ENCODE peak calls at places on chromosomes 4 and X, in eight cellular contexts. One of them, this sample, is unnamed.

GRCh38 chr4:122854860-122855259 is 28.2 kb downstream of the FGF2 start:
- DNase-seq in CD8-positive, alpha-beta T cell: no peak
- DNase-seq in astrocyte of the spinal cord: no peak
- DNase-seq in left ventricle myocardium inferior: no peak
- DNase-seq in tibial nerve: no peak
- DNase-seq in RWPE2: no peak
- DNase-seq in AG10803: peak
- DNase-seq in fibroblast of lung: no peak
- DNase-seq in this sample: no peak

GRCh38 chrX:107197306-107197705 is 8.9 kb downstream of the NUP62CL start:
- DNase-seq in CD8-positive, alpha-beta T cell: no peak
- DNase-seq in astrocyte of the spinal cord: no peak
- DNase-seq in left ventricle myocardium inferior: no peak
- DNase-seq in tibial nerve: no peak
- DNase-seq in RWPE2: no peak
- DNase-seq in AG10803: no peak
- DNase-seq in fibroblast of lung: no peak
- DNase-seq in this sample: no peak

GRCh38 chr4:110196871-110197420 is 1.5 kb downstream of the ELOVL6 start:
- DNase-seq in CD8-positive, alpha-beta T cell: no peak
- DNase-seq in astrocyte of the spinal cord: peak
- DNase-seq in left ventricle myocardium inferior: no peak
- DNase-seq in tibial nerve: peak
- DNase-seq in RWPE2: peak
- DNase-seq in AG10803: peak
- DNase-seq in fibroblast of lung: peak
- DNase-seq in this sample: peak

GRCh38 chrX:119871245-119871598 is 311 bp downstream of the RNF113A start:
- DNase-seq in CD8-positive, alpha-beta T cell: no peak
- DNase-seq in astrocyte of the spinal cord: peak
- DNase-seq in left ventricle myocardium inferior: no peak
- DNase-seq in tibial nerve: no peak
- DNase-seq in RWPE2: no peak
- DNase-seq in AG10803: no peak
- DNase-seq in fibroblast of lung: peak
- DNase-seq in this sample: no peak

GRCh38 chr4:132513491-132513890 is 635.6 kb upstream of the PCDH10 start:
- DNase-seq in CD8-positive, alpha-beta T cell: no peak
- DNase-seq in astrocyte of the spinal cord: no peak
- DNase-seq in left ventricle myocardium inferior: no peak
- DNase-seq in tibial nerve: no peak
- DNase-seq in RWPE2: no peak
- DNase-seq in AG10803: no peak
- DNase-seq in fibroblast of lung: peak
- DNase-seq in this sample: no peak

GRCh38 chr4:82898322-82899243 is 2.0 kb upstream of the THAP9 start:
- DNase-seq in CD8-positive, alpha-beta T cell: no peak
- DNase-seq in astrocyte of the spinal cord: peak
- DNase-seq in left ventricle myocardium inferior: no peak
- DNase-seq in tibial nerve: no peak
- DNase-seq in RWPE2: no peak
- DNase-seq in AG10803: peak
- DNase-seq in fibroblast of lung: peak
- DNase-seq in this sample: peak

GRCh38 chrX:154378059-154378798 is 866 bp upstream of the EMD start:
- DNase-seq in CD8-positive, alpha-beta T cell: peak
- DNase-seq in astrocyte of the spinal cord: peak
- DNase-seq in left ventricle myocardium inferior: peak
- DNase-seq in tibial nerve: no peak
- DNase-seq in RWPE2: no peak
- DNase-seq in AG10803: peak
- DNase-seq in fibroblast of lung: no peak
- DNase-seq in this sample: peak

GRCh38 chr4:108693819-108694218 is 43.4 kb downstream of the OSTC start:
- DNase-seq in CD8-positive, alpha-beta T cell: no peak
- DNase-seq in astrocyte of the spinal cord: no peak
- DNase-seq in left ventricle myocardium inferior: no peak
- DNase-seq in tibial nerve: no peak
- DNase-seq in RWPE2: no peak
- DNase-seq in AG10803: peak
- DNase-seq in fibroblast of lung: peak
- DNase-seq in this sample: no peak

GRCh38 chr4:95124906-95125504 is 367.2 kb downstream of the BMPR1B start:
- DNase-seq in CD8-positive, alpha-beta T cell: no peak
- DNase-seq in astrocyte of the spinal cord: peak
- DNase-seq in left ventricle myocardium inferior: no peak
- DNase-seq in tibial nerve: no peak
- DNase-seq in RWPE2: no peak
- DNase-seq in AG10803: peak
- DNase-seq in fibroblast of lung: peak
- DNase-seq in this sample: peak

GRCh38 chrX:112849010-112849409 is 8.4 kb upstream of the AMOT start:
- DNase-seq in CD8-positive, alpha-beta T cell: no peak
- DNase-seq in astrocyte of the spinal cord: no peak
- DNase-seq in left ventricle myocardium inferior: no peak
- DNase-seq in tibial nerve: no peak
- DNase-seq in RWPE2: no peak
- DNase-seq in AG10803: peak
- DNase-seq in fibroblast of lung: no peak
- DNase-seq in this sample: peak

GRCh38 chr4:110620352-110621327 is 2.2 kb downstream of the PITX2 start:
- DNase-seq in CD8-positive, alpha-beta T cell: no peak
- DNase-seq in astrocyte of the spinal cord: no peak
- DNase-seq in left ventricle myocardium inferior: no peak
- DNase-seq in tibial nerve: no peak
- DNase-seq in RWPE2: peak
- DNase-seq in AG10803: no peak
- DNase-seq in fibroblast of lung: peak
- DNase-seq in this sample: no peak

GRCh38 chrX:37746268-37746931 is 33.5 kb upstream of the CYBB start:
- DNase-seq in CD8-positive, alpha-beta T cell: no peak
- DNase-seq in astrocyte of the spinal cord: peak
- DNase-seq in left ventricle myocardium inferior: no peak
- DNase-seq in tibial nerve: no peak
- DNase-seq in RWPE2: no peak
- DNase-seq in AG10803: no peak
- DNase-seq in fibroblast of lung: peak
- DNase-seq in this sample: no peak

GRCh38 chrX:45322820-45323219 is 122.1 kb upstream of the DIPK2B start:
- DNase-seq in CD8-positive, alpha-beta T cell: no peak
- DNase-seq in astrocyte of the spinal cord: peak
- DNase-seq in left ventricle myocardium inferior: no peak
- DNase-seq in tibial nerve: no peak
- DNase-seq in RWPE2: no peak
- DNase-seq in AG10803: peak
- DNase-seq in fibroblast of lung: peak
- DNase-seq in this sample: peak

GRCh38 chr4:102687373-102687981 is 73.3 kb downstream of the MANBA start:
- DNase-seq in CD8-positive, alpha-beta T cell: no peak
- DNase-seq in astrocyte of the spinal cord: peak
- DNase-seq in left ventricle myocardium inferior: no peak
- DNase-seq in tibial nerve: no peak
- DNase-seq in RWPE2: no peak
- DNase-seq in AG10803: peak
- DNase-seq in fibroblast of lung: peak
- DNase-seq in this sample: peak

GRCh38 chr4:110681381-110681780 is 58.5 kb upstream of the PITX2 start:
- DNase-seq in CD8-positive, alpha-beta T cell: no peak
- DNase-seq in astrocyte of the spinal cord: no peak
- DNase-seq in left ventricle myocardium inferior: no peak
- DNase-seq in tibial nerve: no peak
- DNase-seq in RWPE2: no peak
- DNase-seq in AG10803: peak
- DNase-seq in fibroblast of lung: no peak
- DNase-seq in this sample: peak

GRCh38 chrX:143500751-143501150 is 16.5 kb downstream of the SPANXN3 start:
- DNase-seq in CD8-positive, alpha-beta T cell: no peak
- DNase-seq in astrocyte of the spinal cord: no peak
- DNase-seq in left ventricle myocardium inferior: no peak
- DNase-seq in tibial nerve: no peak
- DNase-seq in RWPE2: no peak
- DNase-seq in AG10803: no peak
- DNase-seq in fibroblast of lung: no peak
- DNase-seq in this sample: no peak

GRCh38 chr4:130359537-130359936 is 1263.6 kb downstream of the C4orf33 start:
- DNase-seq in CD8-positive, alpha-beta T cell: no peak
- DNase-seq in astrocyte of the spinal cord: peak
- DNase-seq in left ventricle myocardium inferior: no peak
- DNase-seq in tibial nerve: no peak
- DNase-seq in RWPE2: no peak
- DNase-seq in AG10803: peak
- DNase-seq in fibroblast of lung: peak
- DNase-seq in this sample: peak
- TF ChIP-seq CTCF in CD8-positive, alpha-beta T cell: no peak
- TF ChIP-seq CTCF in astrocyte of the spinal cord: peak
- TF ChIP-seq CTCF in left ventricle myocardium inferior: no peak
- TF ChIP-seq CTCF in tibial nerve: no peak
- TF ChIP-seq CTCF in RWPE2: peak
- TF ChIP-seq CTCF in AG10803: peak
- TF ChIP-seq CTCF in fibroblast of lung: peak
- TF ChIP-seq CTCF in this sample: peak

GRCh38 chr4:24794916-24795665 is at the start of gene SOD3:
- DNase-seq in CD8-positive, alpha-beta T cell: no peak
- DNase-seq in astrocyte of the spinal cord: peak
- DNase-seq in left ventricle myocardium inferior: peak
- DNase-seq in tibial nerve: peak
- DNase-seq in RWPE2: no peak
- DNase-seq in AG10803: peak
- DNase-seq in fibroblast of lung: peak
- DNase-seq in this sample: peak
- H3K4me3 ChIP-seq in CD8-positive, alpha-beta T cell: no peak
- H3K4me3 ChIP-seq in astrocyte of the spinal cord: peak
- H3K4me3 ChIP-seq in left ventricle myocardium inferior: peak
- H3K4me3 ChIP-seq in tibial nerve: peak
- H3K4me3 ChIP-seq in RWPE2: no peak
- H3K4me3 ChIP-seq in AG10803: peak
- H3K4me3 ChIP-seq in fibroblast of lung: peak
- H3K4me3 ChIP-seq in this sample: peak

GRCh38 chr4:124783847-124784246 is 71.3 kb upstream of the ANKRD50 start:
- DNase-seq in CD8-positive, alpha-beta T cell: no peak
- DNase-seq in astrocyte of the spinal cord: peak
- DNase-seq in left ventricle myocardium inferior: no peak
- DNase-seq in tibial nerve: no peak
- DNase-seq in RWPE2: no peak
- DNase-seq in AG10803: no peak
- DNase-seq in fibroblast of lung: peak
- DNase-seq in this sample: peak

GRCh38 chr4:124785645-124786044 is 73.1 kb upstream of the ANKRD50 start:
- DNase-seq in CD8-positive, alpha-beta T cell: no peak
- DNase-seq in astrocyte of the spinal cord: no peak
- DNase-seq in left ventricle myocardium inferior: no peak
- DNase-seq in tibial nerve: no peak
- DNase-seq in RWPE2: no peak
- DNase-seq in AG10803: no peak
- DNase-seq in fibroblast of lung: no peak
- DNase-seq in this sample: no peak
- TF ChIP-seq CTCF in CD8-positive, alpha-beta T cell: no peak
- TF ChIP-seq CTCF in astrocyte of the spinal cord: no peak
- TF ChIP-seq CTCF in left ventricle myocardium inferior: no peak
- TF ChIP-seq CTCF in tibial nerve: no peak
- TF ChIP-seq CTCF in RWPE2: peak
- TF ChIP-seq CTCF in AG10803: no peak
- TF ChIP-seq CTCF in fibroblast of lung: no peak
- TF ChIP-seq CTCF in this sample: no peak

GRCh38 chr4:25913851-25914669 is at the start of gene SMIM20:
- DNase-seq in CD8-positive, alpha-beta T cell: peak
- DNase-seq in astrocyte of the spinal cord: peak
- DNase-seq in left ventricle myocardium inferior: peak
- DNase-seq in tibial nerve: peak
- DNase-seq in RWPE2: peak
- DNase-seq in AG10803: peak
- DNase-seq in fibroblast of lung: peak
- DNase-seq in this sample: peak

GRCh38 chr4:25916870-25917269 is 2.9 kb downstream of the SMIM20 start:
- DNase-seq in CD8-positive, alpha-beta T cell: no peak
- DNase-seq in astrocyte of the spinal cord: no peak
- DNase-seq in left ventricle myocardium inferior: no peak
- DNase-seq in tibial nerve: no peak
- DNase-seq in RWPE2: no peak
- DNase-seq in AG10803: no peak
- DNase-seq in fibroblast of lung: no peak
- DNase-seq in this sample: no peak

GRCh38 chr4:25913056-25913850 is 767 bp upstream of the SMIM20 start:
- DNase-seq in CD8-positive, alpha-beta T cell: no peak
- DNase-seq in astrocyte of the spinal cord: peak
- DNase-seq in left ventricle myocardium inferior: peak
- DNase-seq in tibial nerve: no peak
- DNase-seq in RWPE2: no peak
- DNase-seq in AG10803: peak
- DNase-seq in fibroblast of lung: no peak
- DNase-seq in this sample: no peak

GRCh38 chr4:25914670-25915358 is 794 bp downstream of the SMIM20 start:
- DNase-seq in CD8-positive, alpha-beta T cell: no peak
- DNase-seq in astrocyte of the spinal cord: no peak
- DNase-seq in left ventricle myocardium inferior: no peak
- DNase-seq in tibial nerve: no peak
- DNase-seq in RWPE2: no peak
- DNase-seq in AG10803: peak
- DNase-seq in fibroblast of lung: no peak
- DNase-seq in this sample: no peak

GRCh38 chr4:25915359-25915716 is 1.3 kb downstream of the SMIM20 start:
- DNase-seq in CD8-positive, alpha-beta T cell: no peak
- DNase-seq in astrocyte of the spinal cord: no peak
- DNase-seq in left ventricle myocardium inferior: no peak
- DNase-seq in tibial nerve: no peak
- DNase-seq in RWPE2: no peak
- DNase-seq in AG10803: peak
- DNase-seq in fibroblast of lung: peak
- DNase-seq in this sample: peak
- H3K4me3 ChIP-seq in CD8-positive, alpha-beta T cell: no peak
- H3K4me3 ChIP-seq in astrocyte of the spinal cord: no peak
- H3K4me3 ChIP-seq in left ventricle myocardium inferior: peak
- H3K4me3 ChIP-seq in tibial nerve: peak
- H3K4me3 ChIP-seq in RWPE2: no peak
- H3K4me3 ChIP-seq in AG10803: no peak
- H3K4me3 ChIP-seq in fibroblast of lung: no peak
- H3K4me3 ChIP-seq in this sample: peak

DNA sequence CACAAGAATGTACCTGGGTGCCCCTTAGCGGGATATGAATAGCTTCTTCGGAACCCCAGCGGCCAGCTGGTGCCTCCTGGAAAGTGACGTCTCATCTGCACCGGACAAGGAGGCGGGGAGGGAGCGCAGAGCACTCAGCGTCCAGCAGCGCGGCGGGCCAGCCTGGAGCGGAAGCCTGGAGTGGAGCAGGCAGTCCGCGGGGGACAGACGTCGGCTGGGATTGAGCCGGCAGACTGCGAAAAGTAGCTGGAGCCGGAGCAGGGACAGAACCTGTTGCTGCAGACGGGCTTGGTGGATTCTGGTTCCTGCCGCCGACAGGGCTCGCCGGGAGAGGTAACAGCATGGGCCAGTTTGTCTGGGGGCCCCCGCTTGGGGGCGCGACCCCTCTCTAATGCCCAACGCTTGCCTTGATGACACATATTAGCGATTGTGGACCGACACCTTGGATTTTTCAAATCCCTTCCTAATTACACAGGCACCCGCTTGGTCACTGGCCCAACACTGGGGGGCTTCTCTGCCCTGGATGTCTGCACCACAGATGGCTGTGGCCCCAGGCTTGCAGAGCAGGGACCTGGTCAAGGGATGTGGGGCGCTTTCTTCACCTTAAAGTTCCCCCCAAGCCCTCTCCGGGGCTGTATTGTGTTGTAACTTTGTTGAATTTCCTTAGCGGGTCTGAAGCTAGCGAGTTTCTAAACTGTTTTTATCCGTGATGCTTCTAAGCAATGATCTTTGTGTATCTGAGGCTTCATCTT is at the start of gene NPFFR2:
- DNase-seq in CD8-positive, alpha-beta T cell: no peak
- DNase-seq in astrocyte of the spinal cord: peak
- DNase-seq in left ventricle myocardium inferior: peak
- DNase-seq in tibial nerve: no peak
- DNase-seq in RWPE2: no peak
- DNase-seq in AG10803: peak
- DNase-seq in fibroblast of lung: peak
- DNase-seq in this sample: peak
- TF ChIP-seq CTCF in CD8-positive, alpha-beta T cell: no peak
- TF ChIP-seq CTCF in astrocyte of the spinal cord: no peak
- TF ChIP-seq CTCF in left ventricle myocardium inferior: no peak
- TF ChIP-seq CTCF in tibial nerve: no peak
- TF ChIP-seq CTCF in RWPE2: no peak
- TF ChIP-seq CTCF in AG10803: no peak
- TF ChIP-seq CTCF in fibroblast of lung: no peak
- TF ChIP-seq CTCF in this sample: no peak

This sample was measured in cardiac fibroblast.